ENCODE peak calls at places on chromosomes 3 and 15, in ten cellular contexts. V, H, O, U, B, K, T, J, Q and I are unnamed samples.

GRCh38 chr3:57556459-57557087 is 499 bp downstream of the PDE12 start:
- DNase-seq in K (peak; percentile 27), O (no peak), T (peak; percentile 43), U (peak; percentile 41), Q (no peak), J (no peak), H (no peak), B (peak; percentile 50), V (peak; percentile 68), I (no peak)

GRCh38 chr3:143168518-143169192 is 49.1 kb downstream of the CHST2 start:
- DNase-seq in O (no peak), U (no peak), H (no peak), K (peak; percentile 66), Q (no peak), B (peak; percentile 40), T (no peak), J (no peak), V (no peak), I (no peak)

GRCh38 chr3:36409862-36410261 is 29.6 kb downstream of the STAC start:
- DNase-seq in O (no peak), T (no peak), B (no peak), U (no peak), J (no peak), K (no peak), V (no peak), Q (no peak), H (no peak), I (no peak)

GRCh38 chr3:108008106-108008505 is 82.7 kb downstream of the CD47 start:
- DNase-seq in T (no peak), J (no peak), B (no peak), K (no peak), Q (no peak), H (no peak), O (no peak), V (no peak), U (no peak), I (no peak)

GRCh38 chr15:63858881-63859280 is 25.1 kb upstream of the HERC1 start:
- DNase-seq in V (no peak), Q (no peak), T (no peak), O (no peak), U (no peak), H (no peak), K (no peak), J (no peak), B (peak; percentile 56), I (peak; percentile 32)

GRCh38 chr15:30859091-30859874 is 44.4 kb upstream of the FAN1 start:
- DNase-seq in H (peak; percentile 49), V (no peak), B (peak; percentile 42), U (peak; percentile 29), T (no peak), O (no peak), K (no peak), Q (no peak), J (no peak), I (peak; percentile 57)

GRCh38 chr15:29674661-29675533 is 147.4 kb downstream of the TJP1 start:
- DNase-seq in B (peak; percentile 16), Q (no peak), H (peak; percentile 94), O (peak; percentile 93), V (no peak), U (peak; percentile 85), T (no peak), J (no peak), K (no peak), I (peak; percentile 94)

GRCh38 chr3:99895106-99895705 is 77.5 kb downstream of the CMSS1 start:
- DNase-seq in H (no peak), U (no peak), T (no peak), J (no peak), V (no peak), K (peak; percentile 40), B (peak; percentile 40), O (no peak), Q (no peak), I (no peak)

GRCh38 chr3:27079427-27080105 is 289.6 kb downstream of the NEK10 start:
- DNase-seq in V (no peak), T (no peak), O (no peak), B (no peak), Q (no peak), J (no peak), H (no peak), U (no peak), K (no peak), I (peak; percentile 52)

GRCh38 chr3:129035360-129036233 is 25.0 kb upstream of the GP9 start:
- DNase-seq in V (peak; percentile 15), B (no peak), O (no peak), J (no peak), Q (no peak), H (no peak), T (no peak), U (no peak), K (peak; percentile 16), I (no peak)

GRCh38 chr15:36256258-36256825 is 323.1 kb upstream of the CDIN1 start:
- DNase-seq in V (no peak), B (no peak), K (no peak), Q (no peak), H (peak; percentile 63), U (no peak), J (no peak), O (no peak), T (no peak), I (no peak)

GRCh38 chr15:73996267-73996666 is 1.8 kb downstream of the PML start:
- DNase-seq in J (no peak), O (no peak), T (no peak), B (no peak), K (no peak), Q (no peak), V (no peak), U (no peak), H (no peak), I (no peak)

GRCh38 chr3:105956311-105956710 is 87.5 kb upstream of the CBLB start:
- DNase-seq in T (no peak), U (no peak), O (no peak), Q (no peak), B (no peak), V (no peak), H (no peak), K (no peak), J (no peak), I (no peak)

GRCh38 chr15:92819312-92820232 is 80.6 kb upstream of the CHD2 start:
- DNase-seq in H (no peak), Q (peak; percentile 26), O (no peak), V (no peak), K (no peak), T (no peak), U (no peak), J (no peak), B (no peak), I (peak; percentile 86)

GRCh38 chr3:72728958-72729467 is 119.2 kb downstream of the SHQ1 start:
- DNase-seq in Q (no peak), B (no peak), K (no peak), J (no peak), T (no peak), H (no peak), U (no peak), O (no peak), V (no peak), I (peak; percentile 41)

GRCh38 chr15:40441736-40442531 is 1.2 kb downstream of the BAHD1 start:
- DNase-seq in T (no peak), K (no peak), V (peak; percentile 68), H (peak; percentile 69), O (peak; percentile 38), U (no peak), B (no peak), J (peak; percentile 23), Q (no peak), I (peak; percentile 79)

GRCh38 chr15:56052389-56053045 is 59.1 kb upstream of the NEDD4 start:
- DNase-seq in U (peak; percentile 39), H (peak; percentile 50), T (no peak), V (no peak), Q (no peak), J (peak; percentile 13), B (peak; percentile 57), O (no peak), K (peak; percentile 24), I (peak; percentile 55)

GRCh38 chr15:31434418-31435255 is 108.0 kb downstream of the KLF13 start:
- DNase-seq in O (no peak), Q (no peak), J (peak; percentile 9), K (peak; percentile 87), H (no peak), U (peak; percentile 79), T (peak; percentile 87), B (peak; percentile 94), V (no peak), I (no peak)

GRCh38 chr3:20141841-20142240 is 44.2 kb downstream of the SGO1 start:
- DNase-seq in O (peak; percentile 17), K (no peak), Q (peak; percentile 64), H (peak; percentile 95), V (no peak), T (no peak), U (peak; percentile 10), J (no peak), B (peak; percentile 32), I (peak; percentile 70)

GRCh38 chr15:62649793-62650420 is 392.6 kb upstream of the TPM1 start:
- DNase-seq in T (peak; percentile 28), H (no peak), Q (peak; percentile 22), O (no peak), B (peak; percentile 54), J (no peak), V (no peak), U (peak; percentile 33), K (peak; percentile 63), I (peak; percentile 75)

GRCh38 chr15:74799255-74799842 is 13.3 kb upstream of the LMAN1L start:
- DNase-seq in J (no peak), T (no peak), O (no peak), V (no peak), K (no peak), B (no peak), U (no peak), Q (no peak), H (no peak), I (no peak)

GRCh38 chr15:95760508-95760907 is 570.0 kb upstream of the NR2F2 start:
- DNase-seq in K (no peak), J (no peak), B (peak; percentile 8), U (no peak), V (no peak), H (peak; percentile 81), Q (no peak), T (no peak), O (peak; percentile 65), I (peak; percentile 51)

GRCh38 chr3:126340596-126340942 is 16.6 kb downstream of the KLF15 start:
- DNase-seq in O (no peak), H (no peak), V (peak; percentile 62), J (no peak), B (no peak), Q (no peak), K (no peak), T (no peak), U (no peak), I (no peak)

GRCh38 chr15:35293353-35294130 is 208.4 kb upstream of the NANOGP8 start:
- DNase-seq in V (no peak), O (no peak), J (no peak), U (peak; percentile 70), Q (no peak), B (peak; percentile 83), H (no peak), T (no peak), K (no peak), I (peak; percentile 29)

GRCh38 chr3:192082733-192083660 is 622.0 kb downstream of the PYDC2 start:
- DNase-seq in V (no peak), K (no peak), H (no peak), Q (no peak), J (no peak), T (no peak), O (no peak), U (no peak), B (no peak), I (peak; percentile 66)

GRCh38 chr3:4888913-4889846 is 90.1 kb upstream of the BHLHE40 start:
- DNase-seq in J (no peak), T (no peak), O (no peak), B (peak; percentile 32), Q (no peak), K (peak; percentile 47), V (no peak), U (no peak), H (no peak), I (no peak)

GRCh38 chr3:264394-265156 is 68.0 kb downstream of the CHL1 start:
- DNase-seq in K (no peak), H (no peak), B (peak; percentile 89), J (no peak), T (no peak), V (no peak), O (no peak), U (peak; percentile 42), Q (no peak), I (peak; percentile 14)

GRCh38 chr15:62845239-62846126 is 197.1 kb upstream of the TPM1 start:
- DNase-seq in Q (no peak), V (no peak), B (peak; percentile 45), T (no peak), J (no peak), H (no peak), K (no peak), O (no peak), U (peak; percentile 20), I (no peak)